ENCODE peak calls at places on chromosomes 2 and 18, in ten cellular contexts. One of them, this sample, is unnamed.
A peak's percentile ranks its signal among the peaks of the same experiment; 100 is the strongest.

GRCh38 chr18:7567487-7568425 is 640 bp downstream of the PTPRM start:
- DNase-seq in endothelial cell of umbilical vein: peak; percentile 65
- DNase-seq in GM12878: no peak
- DNase-seq in GM23338: peak; percentile 78
- DNase-seq in prostate gland: peak; percentile 28
- DNase-seq in transverse colon: peak; percentile 27
- DNase-seq in K562: no peak
- DNase-seq in upper lobe of left lung: peak; percentile 92
- DNase-seq in sigmoid colon: peak; percentile 83
- DNase-seq in HepG2: no peak
- DNase-seq in this sample: no peak

GRCh38 chr2:66478729-66479316 is 43.9 kb downstream of the MEIS1 start:
- DNase-seq in transverse colon: no peak
- DNase-seq in sigmoid colon: no peak
- DNase-seq in HepG2: no peak
- DNase-seq in prostate gland: no peak
- DNase-seq in GM12878: no peak
- DNase-seq in upper lobe of left lung: no peak
- DNase-seq in GM23338: no peak
- DNase-seq in endothelial cell of umbilical vein: no peak
- DNase-seq in K562: no peak
- DNase-seq in this sample: no peak

GRCh38 chr2:165847001-165847400 is 53.0 kb upstream of the GALNT3 start:
- DNase-seq in transverse colon: no peak
- DNase-seq in GM23338: peak; percentile 67
- DNase-seq in GM12878: no peak
- DNase-seq in prostate gland: no peak
- DNase-seq in K562: no peak
- DNase-seq in endothelial cell of umbilical vein: no peak
- DNase-seq in upper lobe of left lung: no peak
- DNase-seq in sigmoid colon: no peak
- DNase-seq in HepG2: no peak
- DNase-seq in this sample: no peak

GRCh38 chr2:226427538-226428307 is 371.9 kb downstream of the IRS1 start:
- DNase-seq in prostate gland: no peak
- DNase-seq in transverse colon: no peak
- DNase-seq in upper lobe of left lung: no peak
- DNase-seq in HepG2: peak; percentile 20
- DNase-seq in endothelial cell of umbilical vein: no peak
- DNase-seq in sigmoid colon: no peak
- DNase-seq in K562: no peak
- DNase-seq in GM23338: no peak
- DNase-seq in GM12878: no peak
- DNase-seq in this sample: no peak

GRCh38 chr2:54789878-54790277 is 66.4 kb downstream of the EML6 start:
- DNase-seq in HepG2: no peak
- DNase-seq in sigmoid colon: no peak
- DNase-seq in K562: no peak
- DNase-seq in prostate gland: no peak
- DNase-seq in endothelial cell of umbilical vein: no peak
- DNase-seq in GM23338: no peak
- DNase-seq in GM12878: no peak
- DNase-seq in upper lobe of left lung: no peak
- DNase-seq in transverse colon: no peak
- DNase-seq in this sample: no peak

GRCh38 chr2:105294046-105294445 is 35.5 kb downstream of the TGFBRAP1 start:
- DNase-seq in K562: no peak
- DNase-seq in transverse colon: no peak
- DNase-seq in HepG2: no peak
- DNase-seq in GM23338: no peak
- DNase-seq in endothelial cell of umbilical vein: no peak
- DNase-seq in prostate gland: no peak
- DNase-seq in GM12878: no peak
- DNase-seq in sigmoid colon: no peak
- DNase-seq in upper lobe of left lung: no peak
- DNase-seq in this sample: no peak

GRCh38 chr2:52844701-52845423 is 922.7 kb upstream of the CHAC2 start:
- DNase-seq in upper lobe of left lung: no peak
- DNase-seq in K562: no peak
- DNase-seq in GM23338: peak; percentile 56
- DNase-seq in prostate gland: no peak
- DNase-seq in endothelial cell of umbilical vein: no peak
- DNase-seq in HepG2: no peak
- DNase-seq in GM12878: no peak
- DNase-seq in sigmoid colon: no peak
- DNase-seq in transverse colon: no peak
- DNase-seq in this sample: no peak

GRCh38 chr2:237253046-237253723 is 160.8 kb downstream of the COL6A3 start:
- DNase-seq in prostate gland: no peak
- DNase-seq in sigmoid colon: no peak
- DNase-seq in upper lobe of left lung: no peak
- DNase-seq in HepG2: no peak
- DNase-seq in endothelial cell of umbilical vein: no peak
- DNase-seq in transverse colon: no peak
- DNase-seq in GM23338: no peak
- DNase-seq in GM12878: no peak
- DNase-seq in K562: no peak
- DNase-seq in this sample: no peak

GRCh38 chr2:68039317-68039716 is 23.5 kb downstream of the C1D start:
- DNase-seq in GM23338: no peak
- DNase-seq in K562: no peak
- DNase-seq in endothelial cell of umbilical vein: no peak
- DNase-seq in sigmoid colon: no peak
- DNase-seq in HepG2: no peak
- DNase-seq in transverse colon: no peak
- DNase-seq in upper lobe of left lung: no peak
- DNase-seq in prostate gland: no peak
- DNase-seq in GM12878: no peak
- DNase-seq in this sample: no peak

GRCh38 chr2:68041704-68042245 is 21.0 kb downstream of the C1D start:
- DNase-seq in K562: no peak
- DNase-seq in HepG2: no peak
- DNase-seq in prostate gland: no peak
- DNase-seq in endothelial cell of umbilical vein: no peak
- DNase-seq in GM12878: no peak
- DNase-seq in transverse colon: no peak
- DNase-seq in GM23338: no peak
- DNase-seq in sigmoid colon: no peak
- DNase-seq in upper lobe of left lung: no peak
- DNase-seq in this sample: no peak

GRCh38 chr2:68043719-68044498 is 18.9 kb downstream of the C1D start:
- DNase-seq in prostate gland: no peak
- DNase-seq in upper lobe of left lung: no peak
- DNase-seq in sigmoid colon: no peak
- DNase-seq in HepG2: no peak
- DNase-seq in GM23338: no peak
- DNase-seq in GM12878: no peak
- DNase-seq in endothelial cell of umbilical vein: peak; percentile 25
- DNase-seq in transverse colon: no peak
- DNase-seq in K562: no peak
- DNase-seq in this sample: no peak

GRCh38 chr2:68045337-68045736 is 17.5 kb downstream of the C1D start:
- DNase-seq in prostate gland: peak; percentile 14
- DNase-seq in GM23338: no peak
- DNase-seq in K562: no peak
- DNase-seq in transverse colon: no peak
- DNase-seq in upper lobe of left lung: no peak
- DNase-seq in HepG2: no peak
- DNase-seq in sigmoid colon: no peak
- DNase-seq in endothelial cell of umbilical vein: no peak
- DNase-seq in GM12878: no peak
- DNase-seq in this sample: no peak

DNA sequence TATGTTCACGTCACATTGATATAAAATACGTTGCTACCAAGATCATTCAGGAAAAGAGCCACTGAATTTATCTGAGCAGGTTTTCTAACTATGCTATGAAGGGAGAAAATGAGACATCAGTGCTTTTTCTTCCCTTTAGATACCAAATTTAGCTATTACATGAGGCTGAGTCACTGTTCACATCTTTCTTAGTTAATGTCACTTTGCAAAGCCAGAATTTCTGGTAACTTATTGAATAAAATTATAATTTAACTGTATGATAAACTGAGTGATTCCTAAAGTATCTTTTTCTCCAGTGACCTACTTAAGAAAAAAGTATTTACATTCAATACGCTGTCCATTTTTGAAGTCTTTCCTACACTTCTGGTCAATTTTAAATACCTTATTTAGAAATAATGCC is 22.7 kb downstream of the C1D start:
- DNase-seq in GM12878: no peak
- DNase-seq in K562: no peak
- DNase-seq in GM23338: no peak
- DNase-seq in HepG2: no peak
- DNase-seq in upper lobe of left lung: no peak
- DNase-seq in transverse colon: no peak
- DNase-seq in prostate gland: no peak
- DNase-seq in sigmoid colon: no peak
- DNase-seq in endothelial cell of umbilical vein: no peak
- DNase-seq in this sample: no peak
- TF ChIP-seq POLR2AphosphoS5 in GM12878: no peak
- TF ChIP-seq POLR2AphosphoS5 in K562: no peak
- TF ChIP-seq POLR2AphosphoS5 in GM23338: no peak
- TF ChIP-seq POLR2AphosphoS5 in HepG2: no peak
- TF ChIP-seq POLR2AphosphoS5 in upper lobe of left lung: no peak
- TF ChIP-seq POLR2AphosphoS5 in transverse colon: no peak
- TF ChIP-seq POLR2AphosphoS5 in prostate gland: no peak
- TF ChIP-seq POLR2AphosphoS5 in sigmoid colon: no peak
- TF ChIP-seq POLR2AphosphoS5 in endothelial cell of umbilical vein: no peak
- TF ChIP-seq POLR2AphosphoS5 in this sample: no peak

GRCh38 chr2:208136695-208137094 is 7.1 kb upstream of the CRYGC start:
- DNase-seq in HepG2: no peak
- DNase-seq in GM23338: no peak
- DNase-seq in upper lobe of left lung: no peak
- DNase-seq in sigmoid colon: no peak
- DNase-seq in transverse colon: no peak
- DNase-seq in K562: no peak
- DNase-seq in prostate gland: no peak
- DNase-seq in endothelial cell of umbilical vein: no peak
- DNase-seq in GM12878: no peak
- DNase-seq in this sample: no peak

GRCh38 chr2:208129804-208130712 is at the start of gene CRYGC:
- DNase-seq in GM23338: no peak
- DNase-seq in K562: no peak
- DNase-seq in HepG2: peak; percentile 84
- DNase-seq in endothelial cell of umbilical vein: no peak
- DNase-seq in sigmoid colon: no peak
- DNase-seq in GM12878: no peak
- DNase-seq in upper lobe of left lung: no peak
- DNase-seq in prostate gland: no peak
- DNase-seq in transverse colon: peak; percentile 50
- DNase-seq in this sample: no peak

GRCh38 chr2:208139447-208139846 is 6.5 kb downstream of the CRYGB start:
- DNase-seq in transverse colon: no peak
- DNase-seq in K562: no peak
- DNase-seq in GM23338: no peak
- DNase-seq in endothelial cell of umbilical vein: no peak
- DNase-seq in HepG2: no peak
- DNase-seq in GM12878: no peak
- DNase-seq in prostate gland: no peak
- DNase-seq in sigmoid colon: no peak
- DNase-seq in upper lobe of left lung: no peak
- DNase-seq in this sample: no peak

GRCh38 chr2:208135794-208136369 is 6.3 kb upstream of the CRYGC start:
- DNase-seq in upper lobe of left lung: no peak
- DNase-seq in prostate gland: no peak
- DNase-seq in sigmoid colon: no peak
- DNase-seq in HepG2: peak; percentile 80
- DNase-seq in GM23338: no peak
- DNase-seq in endothelial cell of umbilical vein: no peak
- DNase-seq in transverse colon: peak; percentile 17
- DNase-seq in GM12878: no peak
- DNase-seq in K562: no peak
- DNase-seq in this sample: no peak

DNA sequence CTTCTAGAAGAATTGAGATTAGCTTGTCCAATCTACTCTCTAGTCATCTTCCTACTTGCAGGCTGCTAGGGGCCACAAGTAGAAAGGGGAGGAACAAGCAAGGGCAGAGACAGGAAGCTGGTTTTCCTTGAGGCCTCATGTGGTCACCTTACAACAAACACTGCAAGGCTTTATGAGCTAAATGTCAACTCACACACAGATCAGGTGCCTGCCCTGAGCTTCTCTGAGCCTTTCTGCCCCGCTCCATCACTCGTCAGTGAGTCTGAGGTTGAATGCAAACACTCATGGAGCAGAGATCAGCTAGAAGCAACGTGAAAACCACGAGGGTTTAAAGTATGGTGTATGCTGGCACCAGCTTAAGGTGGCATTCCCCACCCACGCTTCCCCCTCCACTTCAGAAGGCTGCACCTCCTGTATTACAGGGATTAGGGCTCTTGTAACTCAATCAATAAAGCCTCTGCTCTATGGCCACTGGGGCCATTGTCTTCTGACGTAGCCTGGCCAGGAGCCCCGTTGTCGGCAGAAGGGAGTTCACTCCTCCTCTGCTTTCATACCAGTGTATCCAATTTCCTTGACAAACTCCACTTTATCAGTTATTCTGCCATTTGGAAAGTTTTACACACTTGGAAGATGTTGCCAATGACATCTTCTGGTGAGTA is 5.4 kb upstream of the CRYGC start:
- DNase-seq in endothelial cell of umbilical vein: no peak
- DNase-seq in upper lobe of left lung: no peak
- DNase-seq in prostate gland: no peak
- DNase-seq in sigmoid colon: no peak
- DNase-seq in GM23338: no peak
- DNase-seq in transverse colon: no peak
- DNase-seq in K562: no peak
- DNase-seq in GM12878: no peak
- DNase-seq in HepG2: peak; percentile 33
- DNase-seq in this sample: no peak
- H3K4me3 ChIP-seq in endothelial cell of umbilical vein: no peak overlapping the region
- H3K4me3 ChIP-seq in upper lobe of left lung: no peak overlapping the region
- H3K4me3 ChIP-seq in prostate gland: no peak overlapping the region
- H3K4me3 ChIP-seq in sigmoid colon: no peak overlapping the region
- H3K4me3 ChIP-seq in GM23338: no peak overlapping the region
- H3K4me3 ChIP-seq in transverse colon: no peak overlapping the region
- H3K4me3 ChIP-seq in K562: no peak overlapping the region
- H3K4me3 ChIP-seq in GM12878: no peak overlapping the region
- H3K4me3 ChIP-seq in HepG2: no peak overlapping the region
- H3K4me3 ChIP-seq in this sample: no peak overlapping the region

GRCh38 chr2:171841996-171842395 is 52.0 kb downstream of the SLC25A12 start:
- DNase-seq in endothelial cell of umbilical vein: no peak
- DNase-seq in upper lobe of left lung: no peak
- DNase-seq in K562: no peak
- DNase-seq in GM23338: no peak
- DNase-seq in HepG2: no peak
- DNase-seq in GM12878: no peak
- DNase-seq in prostate gland: no peak
- DNase-seq in transverse colon: no peak
- DNase-seq in sigmoid colon: no peak
- DNase-seq in this sample: no peak
- TF ChIP-seq POLR2AphosphoS5 in endothelial cell of umbilical vein: no peak
- TF ChIP-seq POLR2AphosphoS5 in upper lobe of left lung: no peak
- TF ChIP-seq POLR2AphosphoS5 in K562: no peak
- TF ChIP-seq POLR2AphosphoS5 in GM23338: no peak
- TF ChIP-seq POLR2AphosphoS5 in HepG2: no peak
- TF ChIP-seq POLR2AphosphoS5 in GM12878: no peak
- TF ChIP-seq POLR2AphosphoS5 in prostate gland: no peak
- TF ChIP-seq POLR2AphosphoS5 in transverse colon: no peak
- TF ChIP-seq POLR2AphosphoS5 in sigmoid colon: no peak
- TF ChIP-seq POLR2AphosphoS5 in this sample: no peak

DNA sequence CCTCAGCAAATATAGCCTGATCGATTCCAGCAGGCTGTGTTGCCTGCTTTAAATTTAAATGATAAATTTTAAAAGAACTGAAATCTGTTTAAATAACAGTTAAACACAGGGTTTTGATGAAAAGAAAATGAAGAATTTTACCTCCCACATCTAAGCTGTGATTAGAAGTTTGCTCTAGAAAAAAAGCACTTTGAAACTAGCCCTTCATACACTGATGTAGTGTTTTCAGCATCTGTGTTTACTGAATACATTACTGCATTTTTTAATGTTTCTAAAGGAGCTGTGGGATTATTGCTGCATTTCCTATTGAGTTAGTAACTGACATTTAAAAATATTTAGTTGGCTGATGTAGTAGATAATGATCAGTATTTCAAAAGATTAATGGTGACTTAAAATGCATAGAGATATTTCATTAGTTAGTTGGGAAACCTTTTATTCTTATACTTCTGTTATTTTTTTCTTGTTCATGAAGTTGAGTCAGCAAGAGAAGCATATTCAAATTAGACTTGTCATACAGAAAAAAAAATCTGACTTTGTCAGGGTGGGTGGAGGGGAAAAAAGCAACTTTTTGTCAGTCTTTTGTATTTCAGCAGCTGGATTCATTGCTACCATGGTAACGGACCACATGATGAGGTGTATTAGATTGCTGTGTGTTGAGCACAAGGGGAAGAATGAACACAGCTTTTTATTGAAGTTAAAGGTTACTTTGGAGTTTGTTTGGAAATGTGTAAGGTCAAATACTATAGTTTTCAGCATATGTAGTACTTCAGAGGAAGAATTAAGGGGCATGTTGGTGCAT is at the start of gene DTNA:
- DNase-seq in sigmoid colon: no peak
- DNase-seq in K562: no peak
- DNase-seq in upper lobe of left lung: no peak
- DNase-seq in endothelial cell of umbilical vein: peak; percentile 72
- DNase-seq in GM12878: no peak
- DNase-seq in HepG2: no peak
- DNase-seq in GM23338: peak; percentile 65
- DNase-seq in transverse colon: no peak
- DNase-seq in prostate gland: no peak
- DNase-seq in this sample: no peak
- H3K4me3 ChIP-seq in sigmoid colon: peak within 1 kb of the TSS; percentile 38
- H3K4me3 ChIP-seq in K562: no peak within 1 kb of the TSS
- H3K4me3 ChIP-seq in upper lobe of left lung: no peak within 1 kb of the TSS
- H3K4me3 ChIP-seq in endothelial cell of umbilical vein: no peak within 1 kb of the TSS
- H3K4me3 ChIP-seq in GM12878: no peak within 1 kb of the TSS
- H3K4me3 ChIP-seq in HepG2: no peak within 1 kb of the TSS
- H3K4me3 ChIP-seq in GM23338: no peak within 1 kb of the TSS
- H3K4me3 ChIP-seq in transverse colon: peak within 1 kb of the TSS; percentile 5
- H3K4me3 ChIP-seq in prostate gland: no peak within 1 kb of the TSS
- H3K4me3 ChIP-seq in this sample: peak within 1 kb of the TSS; percentile 51